ENCODE peak calls at places on chromosomes 5 and 9, in five cellular contexts. Y is HT-29; J is brain microvascular endothelial cell; S is CD8-positive, alpha-beta T cell; O is Jurkat, Clone E6-1. I is an unnamed sample.

GRCh38 chr5:15374886-15375285 is 125.1 kb upstream of the FBXL7 start:
- DNase-seq in Y (no peak), J (no peak), S (no peak), O (no peak), I (no peak)

GRCh38 chr5:78649816-78650561 is 1.4 kb upstream of the LHFPL2 start:
- DNase-seq in Y (no peak), J (peak), S (no peak), O (no peak), I (no peak)

GRCh38 chr9:83538172-83538889 is at the start of gene FRMD3:
- DNase-seq in Y (peak), J (peak), S (no peak), O (peak), I (peak)

GRCh38 chr5:102627311-102627710 is 127.8 kb upstream of the PAM start:
- DNase-seq in Y (peak), J (peak), S (no peak), O (no peak), I (no peak)

GRCh38 chr5:139251695-139252288 is 41.7 kb upstream of the MATR3 start:
- DNase-seq in Y (no peak), J (no peak), S (no peak), O (no peak), I (no peak)

GRCh38 chr5:66247176-66247960 is 103.3 kb downstream of the SREK1 start:
- DNase-seq in Y (peak), J (peak), S (no peak), O (no peak), I (no peak)

GRCh38 chr9:133424187-133424586 is 2.0 kb downstream of the ADAMTS13 start:
- DNase-seq in Y (no peak), J (no peak), S (no peak), O (no peak), I (no peak)

GRCh38 chr5:58074717-58075116 is 385.2 kb downstream of the PLK2 start:
- DNase-seq in Y (peak), J (no peak), S (no peak), O (no peak), I (no peak)

GRCh38 chr5:172051643-172052362 is 45.4 kb upstream of the FBXW11 start:
- DNase-seq in Y (no peak), J (no peak), S (no peak), O (no peak), I (no peak)